ENCODE peak calls at places on chromosomes 3 and 15, in six cellular contexts. B is HepG2, O is H1, U is K562, L is HCT116, X is SK-N-SH. T is an unnamed sample.

GRCh38 chr15:29268706-29269484 is 727 bp downstream of the NSMCE3 start:
- DNase-seq in B (no peak), O (peak; percentile 77), U (peak; percentile 47), L (no peak), X (peak; percentile 49), T (peak; percentile 5)

GRCh38 chr3:153399636-153400035 is 237.6 kb downstream of the RAP2B start:
- DNase-seq in B (no peak), O (no peak), U (no peak), L (no peak), X (no peak), T (no peak)

GRCh38 chr3:27449530-27450150 is 34.5 kb downstream of the SLC4A7 start:
- DNase-seq in B (peak; percentile 60), O (no peak), U (no peak), L (peak; percentile 37), X (no peak), T (no peak)

GRCh38 chr3:72100062-72100511 is 315.1 kb upstream of the PROK2 start:
- DNase-seq in B (no peak), O (peak; percentile 58), U (no peak), L (no peak), X (peak; percentile 37), T (no peak)

GRCh38 chr15:63576441-63576840 is 20.7 kb upstream of the FBXL22 start:
- DNase-seq in B (no peak), O (no peak), U (no peak), L (no peak), X (peak; percentile 24), T (no peak)

GRCh38 chr3:127784865-127785710 is 37.2 kb downstream of the MGLL start:
- DNase-seq in B (no peak), O (no peak), U (no peak), L (no peak), X (peak; percentile 60), T (no peak)

GRCh38 chr3:172096881-172097420 is 57.6 kb downstream of the FNDC3B start:
- DNase-seq in B (peak; percentile 91), O (no peak), U (peak; percentile 77), L (no peak), X (no peak), T (no peak)

GRCh38 chr3:48222616-48223513 is at the start of gene CAMP:
- DNase-seq in B (peak; percentile 70), O (no peak), U (peak; percentile 24), L (no peak), X (peak; percentile 72), T (no peak)

GRCh38 chr3:160754371-160754854 is 1.6 kb upstream of the PPM1L start:
- DNase-seq in B (no peak), O (peak; percentile 69), U (peak; percentile 29), L (no peak), X (peak; percentile 27), T (no peak)

GRCh38 chr3:25594007-25594502 is 70.7 kb downstream of the TOP2B start:
- DNase-seq in B (peak; percentile 30), O (no peak), U (peak; percentile 65), L (peak; percentile 29), X (peak; percentile 64), T (no peak)

GRCh38 chr3:53842436-53843194 is 3.6 kb downstream of the CHDH start:
- DNase-seq in B (peak; percentile 100), O (peak; percentile 59), U (no peak), L (peak; percentile 57), X (no peak), T (no peak)

GRCh38 chr15:66024116-66024515 is 154.8 kb downstream of the RAB11A start:
- DNase-seq in B (no peak), O (no peak), U (no peak), L (no peak), X (no peak), T (no peak)

GRCh38 chr3:9653565-9654248 is 4.4 kb downstream of the MTMR14 start:
- DNase-seq in B (no peak), O (no peak), U (no peak), L (no peak), X (no peak), T (no peak)

GRCh38 chr3:149004622-149005021 is 13.3 kb downstream of the GYG1 start:
- DNase-seq in B (no peak), O (no peak), U (no peak), L (no peak), X (no peak), T (no peak)
- TF ChIP-seq YY1 in B (no peak), O (no peak), U (no peak), L (no peak), X (no peak), T (no peak)

GRCh38 chr15:39509941-39510845 is 70.7 kb upstream of the THBS1 start:
- DNase-seq in B (no peak), O (no peak), U (no peak), L (no peak), X (no peak), T (no peak)

GRCh38 chr15:39511915-39512260 is 69.0 kb upstream of the THBS1 start:
- DNase-seq in B (no peak), O (no peak), U (no peak), L (no peak), X (no peak), T (no peak)

GRCh38 chr15:39508536-39508935 is 72.3 kb upstream of the THBS1 start:
- DNase-seq in B (no peak), O (no peak), U (no peak), L (no peak), X (no peak), T (no peak)

GRCh38 chr15:39514933-39515332 is 65.9 kb upstream of the THBS1 start:
- DNase-seq in B (no peak), O (no peak), U (no peak), L (no peak), X (no peak), T (no peak)

DNA sequence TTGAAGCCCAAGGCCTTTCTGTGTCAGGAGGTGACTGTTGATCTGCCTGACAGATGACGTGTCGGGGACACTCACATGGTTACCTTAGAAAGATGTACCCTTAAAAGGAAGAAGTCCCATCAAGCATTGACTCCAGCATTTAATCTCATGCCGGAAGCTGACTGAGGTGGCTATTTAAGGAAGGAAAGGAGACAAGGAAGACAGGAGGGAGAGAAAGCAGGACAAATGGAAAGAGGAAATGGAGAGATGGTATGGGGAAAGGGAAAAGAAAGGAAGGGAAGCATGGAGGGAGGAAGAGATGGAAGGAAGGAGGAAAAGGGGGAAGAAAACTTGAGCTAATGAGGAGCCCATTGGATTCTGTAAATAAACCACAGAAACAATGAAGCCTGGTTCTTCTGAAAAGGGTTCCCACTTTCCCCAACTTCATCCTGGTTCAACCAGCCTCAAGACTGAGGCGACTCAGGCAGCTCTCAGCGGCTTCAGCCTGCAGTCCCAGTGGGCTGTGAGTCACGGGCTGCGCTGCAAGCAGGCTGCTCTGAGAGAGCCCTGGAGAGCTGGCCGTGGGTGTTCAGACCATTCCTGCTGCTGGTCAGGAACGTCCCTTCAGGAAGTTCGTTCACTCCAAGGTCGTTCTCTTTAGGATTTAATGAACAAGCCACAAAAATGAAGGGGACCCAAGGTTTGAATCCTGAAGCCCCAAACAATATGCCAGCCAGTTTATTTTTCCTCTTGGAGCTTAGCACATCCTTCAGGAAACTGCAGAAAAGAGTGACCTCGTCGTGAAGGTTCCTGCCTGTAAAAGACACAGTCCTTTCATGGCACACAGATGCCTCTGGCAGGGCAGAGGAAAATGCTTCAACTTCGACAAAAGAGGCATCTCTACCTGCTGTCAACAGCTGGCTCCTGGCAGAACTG is 69.6 kb upstream of the THBS1 start:
- DNase-seq in B (no peak), O (no peak), U (peak; percentile 55), L (peak; percentile 0), X (no peak), T (no peak)
- H3K4me3 ChIP-seq in B (no peak overlapping the region), O (no peak overlapping the region), U (no peak overlapping the region), L (no peak overlapping the region), X (peak overlapping the region; percentile 38), T (no peak overlapping the region)

GRCh38 chr3:168021737-168022450 is 73.8 kb downstream of the GOLIM4 start:
- DNase-seq in B (no peak), O (no peak), U (no peak), L (no peak), X (no peak), T (no peak)

GRCh38 chr3:168029705-168030104 is 66.0 kb downstream of the GOLIM4 start:
- DNase-seq in B (no peak), O (peak; percentile 51), U (no peak), L (no peak), X (no peak), T (no peak)

GRCh38 chr3:168025076-168025475 is 70.6 kb downstream of the GOLIM4 start:
- DNase-seq in B (no peak), O (no peak), U (no peak), L (no peak), X (no peak), T (no peak)

GRCh38 chr3:168026764-168027163 is 69.0 kb downstream of the GOLIM4 start:
- DNase-seq in B (no peak), O (no peak), U (no peak), L (no peak), X (no peak), T (no peak)

DNA sequence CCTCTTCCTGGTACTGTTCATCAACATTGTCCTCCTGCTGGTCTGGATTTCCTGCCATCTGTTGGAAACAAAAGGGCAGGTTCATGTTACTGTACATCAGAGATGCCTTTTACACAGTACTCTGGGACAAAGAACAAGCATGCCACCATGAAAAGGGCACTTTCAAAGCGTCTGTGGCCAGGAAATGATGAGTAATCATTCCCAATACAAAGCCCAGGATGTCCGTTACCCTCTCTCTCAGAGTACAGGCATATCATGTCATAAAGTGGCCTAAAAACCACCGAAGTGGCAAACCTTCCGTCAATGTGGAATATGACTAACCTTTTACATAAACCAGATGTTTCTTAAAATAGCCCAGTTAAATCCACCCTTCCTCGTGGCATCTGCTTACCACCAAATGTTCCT is 71.2 kb downstream of the GOLIM4 start:
- DNase-seq in B (no peak), O (no peak), U (no peak), L (peak; percentile 82), X (no peak), T (no peak)
- TF ChIP-seq YY1 in B (no peak), O (no peak), U (no peak), L (peak; percentile 69), X (peak; percentile 58), T (no peak)

GRCh38 chr3:194150252-194150934 is 14.4 kb downstream of the HES1 start:
- DNase-seq in B (no peak), O (no peak), U (peak; percentile 71), L (no peak), X (no peak), T (no peak)
- H3K4me3 ChIP-seq in B (no peak overlapping the region), O (no peak overlapping the region), U (no peak overlapping the region), L (no peak overlapping the region), X (no peak overlapping the region), T (no peak overlapping the region)

T was measured in NT2/D1.